ENCODE peak calls at places on chromosomes 12 and 14, in nine cellular contexts. A, W, J, E, C, Z, I, P and D are unnamed samples.

GRCh38 chr12:71840226-71840847 is 778 bp downstream of the TBC1D15 start:
- DNase-seq in A (no peak), W (no peak), J (peak), E (no peak), C (peak), Z (no peak), I (peak), P (peak), D (no peak)

GRCh38 chr14:101315802-101316296 is 245.4 kb upstream of the DIO3 start:
- DNase-seq in A (no peak), W (no peak), J (no peak), E (no peak), C (no peak), Z (no peak), I (no peak), P (no peak), D (no peak)

GRCh38 chr14:36279306-36280244 is 40.9 kb downstream of the MBIP start:
- DNase-seq in A (no peak), W (no peak), J (no peak), E (no peak), C (no peak), Z (no peak), I (no peak), P (no peak), D (no peak)

GRCh38 chr12:14902465-14902864 is 16.8 kb upstream of the MGP start:
- DNase-seq in A (no peak), W (no peak), J (no peak), E (peak), C (no peak), Z (no peak), I (peak), P (peak), D (no peak)

GRCh38 chr14:96987771-96988170 is 190.6 kb downstream of the VRK1 start:
- DNase-seq in A (no peak), W (no peak), J (no peak), E (no peak), C (no peak), Z (no peak), I (no peak), P (no peak), D (no peak)

GRCh38 chr12:24560867-24561266 is 388.0 kb downstream of the BCAT1 start:
- DNase-seq in A (no peak), W (no peak), J (no peak), E (no peak), C (no peak), Z (no peak), I (no peak), P (peak), D (no peak)

GRCh38 chr12:49503674-49504180 is 35.1 kb upstream of the KCNH3 start:
- DNase-seq in A (no peak), W (no peak), J (no peak), E (peak), C (no peak), Z (no peak), I (no peak), P (peak), D (no peak)

GRCh38 chr12:56916296-56916995 is 17.8 kb downstream of the SDR9C7 start:
- DNase-seq in A (no peak), W (no peak), J (no peak), E (no peak), C (no peak), Z (no peak), I (no peak), P (no peak), D (no peak)

GRCh38 chr12:4443616-4444015 is 2.0 kb downstream of the FGF6 start:
- DNase-seq in A (no peak), W (no peak), J (no peak), E (no peak), C (no peak), Z (no peak), I (no peak), P (no peak), D (no peak)

GRCh38 chr14:30214456-30215090 is 286.9 kb upstream of the PRKD1 start:
- DNase-seq in A (no peak), W (no peak), J (peak), E (peak), C (no peak), Z (peak), I (peak), P (peak), D (peak)

GRCh38 chr12:74440469-74440868 is 97.2 kb upstream of the ATXN7L3B start:
- DNase-seq in A (no peak), W (no peak), J (no peak), E (no peak), C (no peak), Z (no peak), I (no peak), P (no peak), D (no peak)

GRCh38 chr12:57166971-57167371 is 19.6 kb upstream of the LRP1-AS start:
- DNase-seq in A (peak), W (peak), J (no peak), E (no peak), C (no peak), Z (no peak), I (no peak), P (peak), D (no peak)

GRCh38 chr12:95637010-95637409 is 85.7 kb upstream of the USP44 start:
- DNase-seq in A (no peak), W (no peak), J (no peak), E (no peak), C (no peak), Z (no peak), I (no peak), P (no peak), D (no peak)

GRCh38 chr12:110010853-110011835 is 11.9 kb downstream of the ANKRD13A start:
- DNase-seq in A (no peak), W (no peak), J (no peak), E (no peak), C (no peak), Z (no peak), I (no peak), P (no peak), D (no peak)